ENCODE peak calls at places on chromosome 10, in five cellular contexts. S is KBM-7; W is stimulated activated CD8-positive, alpha-beta memory T cell treated with anti-CD3 and anti-CD28 coated beads, Interleukin-4, amount 100 ng/mL, for 1 hour; X is MV-4-11; M is LoVo. O is an unnamed sample.

GRCh38 chr10:93376372-93377296 is 105.5 kb downstream of the MYOF start:
- DNase-seq in M (peak), S (peak), W (no peak), X (peak), O (peak)

GRCh38 chr10:4144802-4145201 is 359.8 kb upstream of the KLF6 start:
- DNase-seq in S (no peak), X (no peak), M (peak), W (no peak), O (no peak)

GRCh38 chr10:44030132-44030531 is 354.8 kb downstream of the CXCL12 start:
- DNase-seq in W (no peak), M (no peak), X (peak), S (peak), O (peak)

GRCh38 chr10:45373003-45373782 is 823 bp upstream of the ALOX5 start:
- DNase-seq in X (no peak), S (peak), W (no peak), M (peak), O (peak)

GRCh38 chr10:34789993-34790506 is 25.0 kb downstream of the PARD3 start:
- DNase-seq in X (no peak), W (no peak), M (peak), S (no peak), O (peak)

GRCh38 chr10:124286621-124287020 is 132.1 kb downstream of the OAT start:
- DNase-seq in S (no peak), W (no peak), X (no peak), M (no peak), O (no peak)

GRCh38 chr10:123743441-123744225 is 77.5 kb downstream of the GPR26 start:
- DNase-seq in X (no peak), M (no peak), S (no peak), W (no peak), O (peak)

GRCh38 chr10:50385610-50386009 is 134.3 kb upstream of the ASAH2 start:
- DNase-seq in W (no peak), S (no peak), X (no peak), M (no peak), O (no peak)

GRCh38 chr10:68212721-68213352 is 19.1 kb downstream of the ATOH7 start:
- DNase-seq in X (peak), S (peak), W (no peak), M (peak), O (peak)

GRCh38 chr10:70585555-70586243 is 16.8 kb downstream of the PRF1 start:
- DNase-seq in W (no peak), M (no peak), S (no peak), X (no peak), O (no peak)

GRCh38 chr10:103665439-103665838 is 171.9 kb downstream of the NEURL1 start:
- DNase-seq in W (no peak), S (no peak), X (no peak), M (no peak), O (no peak)

GRCh38 chr10:114458955-114459354 is 54.7 kb upstream of the AFAP1L2 start:
- DNase-seq in M (peak), X (peak), S (peak), W (no peak), O (peak)

GRCh38 chr10:132584081-132584480 is 46.5 kb downstream of the INPP5A start:
- DNase-seq in W (no peak), X (no peak), S (no peak), M (no peak), O (no peak)

GRCh38 chr10:35643976-35644799 is 2.1 kb upstream of the FZD8 start:
- DNase-seq in W (no peak), M (no peak), X (peak), S (peak), O (peak)

GRCh38 chr10:124917939-124918830 is 23.7 kb upstream of the ZRANB1 start:
- DNase-seq in X (no peak), M (peak), W (no peak), S (no peak), O (no peak)

GRCh38 chr10:80464557-80465466 is 10.7 kb downstream of the TSPAN14 start:
- DNase-seq in X (no peak), M (no peak), S (no peak), W (no peak), O (peak)

GRCh38 chr10:22252286-22252800 is 34.5 kb upstream of the EBLN1 start:
- DNase-seq in S (no peak), M (no peak), X (peak), W (no peak), O (peak)

GRCh38 chr10:89663144-89663543 is 18.1 kb upstream of the PANK1 start:
- DNase-seq in S (no peak), X (no peak), M (no peak), W (no peak), O (no peak)

GRCh38 chr10:59622320-59622901 is 87.2 kb downstream of the SLC16A9 start:
- DNase-seq in W (no peak), X (peak), M (peak), S (peak), O (peak)

GRCh38 chr10:31961264-31961663 is 32.6 kb upstream of the ARHGAP12 start:
- DNase-seq in X (no peak), S (no peak), M (no peak), W (no peak), O (no peak)

GRCh38 chr10:132826524-132827422 is 40.8 kb upstream of the NKX6-2 start:
- DNase-seq in W (no peak), M (no peak), S (no peak), X (no peak), O (no peak)

GRCh38 chr10:6247041-6247712 is 44.4 kb downstream of the PFKFB3 start:
- DNase-seq in S (no peak), X (no peak), W (no peak), M (no peak), O (no peak)

GRCh38 chr10:86440874-86441838 is 74.6 kb upstream of the GRID1 start:
- DNase-seq in M (no peak), W (no peak), S (no peak), X (no peak), O (peak)

GRCh38 chr10:1425886-1426285 is 311.4 kb downstream of the ADARB2 start:
- DNase-seq in X (peak), M (no peak), S (peak), W (no peak), O (no peak)

GRCh38 chr10:80500572-80501380 is 36.9 kb upstream of the SH2D4B start:
- DNase-seq in M (no peak), X (no peak), S (no peak), W (no peak), O (peak)

GRCh38 chr10:125192620-125193019 is 32.3 kb upstream of the CTBP2 start:
- DNase-seq in W (no peak), M (no peak), X (no peak), S (no peak), O (no peak)

GRCh38 chr10:5413012-5413938 is 918 bp downstream of the NET1 start:
- DNase-seq in W (no peak), S (peak), M (peak), X (peak), O (peak)

GRCh38 chr10:61157182-61157581 is 213.2 kb upstream of the RHOBTB1 start:
- DNase-seq in W (no peak), S (no peak), M (no peak), X (no peak), O (no peak)

GRCh38 chr10:9198611-9199010 is 1144.1 kb downstream of the GATA3 start:
- DNase-seq in S (no peak), X (no peak), M (no peak), W (no peak), O (peak)

GRCh38 chr10:99714446-99714845 is 17.5 kb downstream of the COX15 start:
- DNase-seq in X (no peak), W (no peak), S (no peak), M (no peak), O (no peak)

GRCh38 chr10:128500642-128501041 is 374.4 kb upstream of the MKI67 start:
- DNase-seq in S (no peak), M (no peak), X (no peak), W (no peak), O (no peak)

GRCh38 chr10:3624367-3624766 is 160.6 kb downstream of the KLF6 start:
- DNase-seq in M (no peak), W (no peak), X (no peak), S (no peak), O (peak)

GRCh38 chr10:27685686-27686085 is 59.9 kb downstream of the MKX start:
- DNase-seq in X (peak), S (no peak), W (no peak), M (no peak), O (no peak)